ENCODE peak calls at places on chromosomes 4 and X, in seven cellular contexts. K is endodermal cell, L is cardiac fibroblast, H is thoracic aorta, O is psoas muscle, V is GM12864, T is AG10803. M is an unnamed sample.

GRCh38 chr4:184805462-184806245 is 20.1 kb downstream of the ACSL1 start:
- DNase-seq in K (peak; percentile 63), L (peak; percentile 28), H (no peak), O (peak; percentile 88), V (no peak), T (no peak), M (no peak)

GRCh38 chr4:83582289-83582756 is 46.4 kb downstream of the GPAT3 start:
- DNase-seq in K (peak; percentile 50), L (peak; percentile 90), H (no peak), O (peak; percentile 24), V (no peak), T (peak; percentile 72), M (peak; percentile 72)

GRCh38 chr4:176137626-176138025 is 57.8 kb downstream of the SPATA4 start:
- DNase-seq in K (no peak), L (peak; percentile 5), H (no peak), O (no peak), V (no peak), T (peak; percentile 53), M (no peak)

GRCh38 chr4:109294006-109294405 is 8.5 kb downstream of the COL25A1 start:
- DNase-seq in K (peak; percentile 73), L (peak; percentile 8), H (no peak), O (no peak), V (peak; percentile 29), T (no peak), M (no peak)

GRCh38 chr4:6753891-6754290 is 28.6 kb upstream of the KIAA0232 start:
- DNase-seq in K (no peak), L (no peak), H (no peak), O (no peak), V (no peak), T (no peak), M (no peak)

GRCh38 chr4:124633285-124633941 is 79.1 kb downstream of the ANKRD50 start:
- DNase-seq in K (no peak), L (no peak), H (no peak), O (no peak), V (no peak), T (no peak), M (no peak)

GRCh38 chrX:49282647-49283011 is 13.0 kb downstream of the PPP1R3F start:
- DNase-seq in K (peak; percentile 82), L (peak; percentile 58), H (no peak), O (no peak), V (no peak), T (peak; percentile 22), M (no peak)

GRCh38 chr4:156223985-156224384 is 270.3 kb upstream of the CTSO start:
- DNase-seq in K (no peak), L (no peak), H (no peak), O (no peak), V (no peak), T (no peak), M (no peak)

GRCh38 chr4:142036795-142037583 is 400.6 kb downstream of the IL15 start:
- DNase-seq in K (no peak), L (no peak), H (no peak), O (no peak), V (no peak), T (peak; percentile 40), M (peak; percentile 20)

GRCh38 chr4:108881190-108881589 is 118.3 kb upstream of the ETNPPL start:
- DNase-seq in K (no peak), L (peak; percentile 52), H (no peak), O (no peak), V (no peak), T (peak; percentile 74), M (peak; percentile 55)

GRCh38 chr4:154998284-154998683 is 210.2 kb upstream of the NPY2R start:
- DNase-seq in K (no peak), L (peak; percentile 94), H (no peak), O (no peak), V (no peak), T (peak; percentile 30), M (no peak)

GRCh38 chr4:142435599-142436235 is 410.4 kb downstream of the INPP4B start:
- DNase-seq in K (peak; percentile 91), L (no peak), H (no peak), O (no peak), V (no peak), T (no peak), M (peak; percentile 41)

GRCh38 chr4:186651181-186651603 is 72.5 kb downstream of the FAT1 start:
- DNase-seq in K (no peak), L (no peak), H (no peak), O (no peak), V (no peak), T (no peak), M (no peak)

GRCh38 chrX:154482786-154483185 is 3.6 kb downstream of the UBL4A start:
- DNase-seq in K (no peak), L (no peak), H (no peak), O (no peak), V (no peak), T (no peak), M (no peak)

GRCh38 chrX:2523911-2524310 is 23.1 kb upstream of the DHRSX start:
- DNase-seq in K (no peak), L (no peak), H (no peak), O (no peak), V (no peak), T (no peak), M (no peak)

GRCh38 chrX:143632625-143633387 is 3.1 kb downstream of the SLITRK4 start:
- DNase-seq in K (peak; percentile 39), L (peak; percentile 76), H (no peak), O (no peak), V (no peak), T (no peak), M (no peak)

GRCh38 chrX:139304471-139304870 is 226.1 kb upstream of the F9 start:
- DNase-seq in K (no peak), L (no peak), H (no peak), O (no peak), V (no peak), T (no peak), M (peak; percentile 1)

GRCh38 chrX:40245411-40246140 is 147.8 kb upstream of the BCOR start:
- DNase-seq in K (no peak), L (peak; percentile 78), H (no peak), O (no peak), V (no peak), T (peak; percentile 48), M (no peak)

GRCh38 chr4:118760493-118760892 is 75.3 kb downstream of the METTL14 start:
- DNase-seq in K (no peak), L (no peak), H (no peak), O (no peak), V (peak; percentile 39), T (no peak), M (no peak)

GRCh38 chrX:39261446-39262147 is 460.3 kb downstream of the MID1IP1 start:
- DNase-seq in K (peak; percentile 54), L (peak; percentile 25), H (no peak), O (no peak), V (no peak), T (peak; percentile 67), M (no peak)

GRCh38 chrX:140050906-140051305 is 85.6 kb upstream of the CXorf66 start:
- DNase-seq in K (no peak), L (peak; percentile 2), H (no peak), O (no peak), V (no peak), T (peak; percentile 5), M (no peak)

GRCh38 chrX:103309860-103310591 is 764 bp downstream of the BEX2 start:
- DNase-seq in K (peak; percentile 67), L (no peak), H (no peak), O (no peak), V (no peak), T (no peak), M (no peak)

GRCh38 chrX:43581888-43582539 is 74.1 kb upstream of the MAOA start:
- DNase-seq in K (no peak), L (peak; percentile 13), H (no peak), O (no peak), V (no peak), T (no peak), M (no peak)

GRCh38 chr4:24675723-24676122 is 91.4 kb upstream of the DHX15 start:
- DNase-seq in K (no peak), L (no peak), H (no peak), O (no peak), V (no peak), T (no peak), M (no peak)
- H3K4me3 ChIP-seq in K (no peak overlapping the region), L (no peak overlapping the region), H (no peak overlapping the region), O (no peak overlapping the region), V (no peak overlapping the region), T (no peak overlapping the region), M (no peak overlapping the region)

DNA sequence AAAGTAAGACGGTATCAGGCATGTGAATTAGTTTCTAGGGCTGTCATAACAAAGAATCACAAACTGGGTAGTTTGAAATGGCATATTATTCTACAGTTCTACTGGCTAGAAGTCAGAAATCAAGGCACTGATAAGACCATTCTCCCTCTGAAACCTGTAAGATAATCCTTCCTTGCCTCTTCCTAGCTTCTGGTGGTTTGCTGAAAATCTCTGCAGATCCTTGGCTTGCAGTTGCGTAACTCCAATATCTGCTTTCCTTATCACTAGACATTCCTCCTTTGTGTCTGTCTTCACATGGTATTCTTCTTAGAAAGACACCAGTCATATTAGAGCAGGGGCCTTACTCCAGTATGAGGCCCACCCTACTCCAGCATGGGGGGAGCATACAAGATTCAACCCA is 19.6 kb upstream of the LCORL start:
- DNase-seq in K (no peak), L (no peak), H (no peak), O (no peak), V (no peak), T (no peak), M (no peak)
- TF ChIP-seq CTCF in K (no peak), L (no peak), H (no peak), O (no peak), V (no peak), T (no peak), M (no peak)

GRCh38 chr4:42148453-42148852 is 4.0 kb downstream of the BEND4 start:
- DNase-seq in K (no peak), L (no peak), H (no peak), O (no peak), V (no peak), T (no peak), M (no peak)

GRCh38 chr4:42149004-42149403 is 3.5 kb downstream of the BEND4 start:
- DNase-seq in K (no peak), L (no peak), H (no peak), O (no peak), V (no peak), T (no peak), M (no peak)

GRCh38 chr4:42151568-42152506 is 618 bp downstream of the BEND4 start:
- DNase-seq in K (peak; percentile 96), L (no peak), H (no peak), O (no peak), V (no peak), T (no peak), M (no peak)

GRCh38 chr4:42150653-42151567 is 1.5 kb downstream of the BEND4 start:
- DNase-seq in K (peak; percentile 47), L (no peak), H (no peak), O (no peak), V (no peak), T (no peak), M (no peak)

GRCh38 chr4:42152507-42153504 is at the start of gene BEND4:
- DNase-seq in K (peak; percentile 61), L (no peak), H (no peak), O (no peak), V (no peak), T (no peak), M (no peak)
- H3K4me3 ChIP-seq in K (peak within 1 kb of the TSS; percentile 79), L (peak within 1 kb of the TSS; percentile 26), H (peak within 1 kb of the TSS; percentile 67), O (peak within 1 kb of the TSS; percentile 56), V (peak within 1 kb of the TSS; percentile 50), T (no peak within 1 kb of the TSS), M (peak within 1 kb of the TSS; percentile 40)

DNA sequence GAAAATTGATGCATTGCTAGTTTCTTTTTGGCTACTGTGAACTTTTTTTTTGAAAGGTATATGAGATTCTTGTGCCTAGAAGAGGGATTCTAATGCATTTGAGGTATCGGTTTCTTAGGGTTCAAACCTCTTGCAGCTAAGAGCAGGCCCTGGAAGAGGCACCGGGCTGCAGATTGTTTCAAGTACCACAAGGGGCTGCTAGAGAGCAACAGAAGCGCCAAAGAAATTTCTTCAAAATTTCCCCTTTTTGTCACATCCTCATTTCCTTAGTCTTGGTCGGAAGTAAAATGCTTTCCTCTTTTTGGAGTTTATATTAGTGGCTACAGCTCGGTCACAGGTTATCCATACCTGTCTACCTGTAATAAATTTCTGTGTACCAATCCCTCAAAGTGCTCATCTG is 89.8 kb downstream of the PDGFRA start:
- DNase-seq in K (peak; percentile 68), L (peak; percentile 75), H (no peak), O (no peak), V (peak; percentile 40), T (peak; percentile 63), M (peak; percentile 8)
- TF ChIP-seq CTCF in K (peak; percentile 98), L (peak; percentile 98), H (peak; percentile 51), O (peak; percentile 59), V (peak; percentile 97), T (peak; percentile 98), M (peak; percentile 93)